ENCODE peak calls at places on chromosomes 6 and 20, in four cellular contexts. Y, S, L and Q are unnamed samples. For H3K27me3, the result is how much of the 10 kb centered on the place peaks cover.

GRCh38 chr6:73732845-73733675 is 37.1 kb downstream of the CD109 start:
- DNase-seq in S (peak), Y (peak), L (peak), Q (peak)

GRCh38 chr6:11350294-11350693 is 117.8 kb upstream of the NEDD9 start:
- DNase-seq in Y (no peak), S (no peak), L (peak), Q (no peak)

GRCh38 chr6:157537518-157537917 is 156.5 kb downstream of the ZDHHC14 start:
- DNase-seq in S (no peak), Y (no peak), L (peak), Q (no peak)

GRCh38 chr20:41854765-41855164 is 236.6 kb upstream of the CHD6 start:
- DNase-seq in L (no peak), Y (no peak), S (no peak), Q (peak)

GRCh38 chr6:122381494-122382083 is 17.9 kb upstream of the HSF2 start:
- DNase-seq in L (peak), Y (peak), S (peak), Q (peak)

GRCh38 chr6:133241901-133242760 is 974 bp downstream of the EYA4 start:
- DNase-seq in S (no peak), L (peak), Y (peak), Q (no peak)

GRCh38 chr6:163249651-163250101 is 164.8 kb upstream of the QKI start:
- DNase-seq in Y (no peak), S (no peak), L (no peak), Q (no peak)

GRCh38 chr6:21317634-21318033 is 275.9 kb upstream of the SOX4 start:
- DNase-seq in L (no peak), Y (no peak), S (no peak), Q (no peak)

GRCh38 chr6:147400968-147401367 is 107.5 kb upstream of the SAMD5 start:
- DNase-seq in L (no peak), Y (no peak), S (no peak), Q (no peak)

GRCh38 chr6:2231438-2231837 is 14.0 kb downstream of the GMDS start:
- DNase-seq in L (peak), S (no peak), Y (no peak), Q (no peak)

GRCh38 chr20:24949756-24950127 is 673 bp downstream of the CST7 start:
- DNase-seq in L (no peak), Y (no peak), S (no peak), Q (no peak)

GRCh38 chr20:51416532-51417244 is 125.8 kb downstream of the NFATC2 start:
- DNase-seq in S (no peak), Y (no peak), L (no peak), Q (no peak)

GRCh38 chr6:31079656-31080261 is 32.6 kb downstream of the C6orf15 start:
- DNase-seq in S (peak), L (peak), Y (peak), Q (peak)

GRCh38 chr6:110055387-110055735 is 77.2 kb downstream of the GPR6 start:
- DNase-seq in Y (no peak), S (no peak), L (no peak), Q (peak)

GRCh38 chr6:136846046-136846445 is 23.7 kb downstream of the PEX7 start:
- DNase-seq in Y (no peak), L (peak), S (peak), Q (peak)

GRCh38 chr6:52115145-52115741 is 27.8 kb upstream of the PKHD1 start:
- DNase-seq in Y (no peak), L (no peak), S (no peak), Q (no peak)

GRCh38 chr20:63168861-63169260 is 47.1 kb downstream of the YTHDF1 start:
- DNase-seq in S (no peak), Y (no peak), L (no peak), Q (no peak)

GRCh38 chr20:58192567-58192966 is 35.9 kb downstream of the ANKRD60 start:
- DNase-seq in S (peak), Y (no peak), L (no peak), Q (no peak)

GRCh38 chr20:63955281-63955845 is 853 bp downstream of the UCKL1 start:
- DNase-seq in Y (no peak), L (no peak), S (no peak), Q (peak)

GRCh38 chr20:50267866-50268219 is 77.2 kb downstream of the CEBPB start:
- DNase-seq in S (no peak), L (no peak), Y (no peak), Q (no peak)
- H3K27me3 ChIP-seq in S (under half), L (under half), Y (under half), Q (under half)

GRCh38 chr6:340991-341827 is 48.9 kb downstream of the DUSP22 start:
- DNase-seq in L (no peak), S (no peak), Y (peak), Q (no peak)

GRCh38 chr6:342832-343179 is 48.7 kb upstream of the IRF4 start:
- DNase-seq in Y (no peak), S (no peak), L (no peak), Q (no peak)

GRCh38 chr6:343226-343935 is 48.2 kb upstream of the IRF4 start:
- DNase-seq in L (no peak), S (no peak), Y (no peak), Q (no peak)

GRCh38 chr6:340181-340955 is 48.1 kb downstream of the DUSP22 start:
- DNase-seq in Y (no peak), S (no peak), L (no peak), Q (no peak)

DNA sequence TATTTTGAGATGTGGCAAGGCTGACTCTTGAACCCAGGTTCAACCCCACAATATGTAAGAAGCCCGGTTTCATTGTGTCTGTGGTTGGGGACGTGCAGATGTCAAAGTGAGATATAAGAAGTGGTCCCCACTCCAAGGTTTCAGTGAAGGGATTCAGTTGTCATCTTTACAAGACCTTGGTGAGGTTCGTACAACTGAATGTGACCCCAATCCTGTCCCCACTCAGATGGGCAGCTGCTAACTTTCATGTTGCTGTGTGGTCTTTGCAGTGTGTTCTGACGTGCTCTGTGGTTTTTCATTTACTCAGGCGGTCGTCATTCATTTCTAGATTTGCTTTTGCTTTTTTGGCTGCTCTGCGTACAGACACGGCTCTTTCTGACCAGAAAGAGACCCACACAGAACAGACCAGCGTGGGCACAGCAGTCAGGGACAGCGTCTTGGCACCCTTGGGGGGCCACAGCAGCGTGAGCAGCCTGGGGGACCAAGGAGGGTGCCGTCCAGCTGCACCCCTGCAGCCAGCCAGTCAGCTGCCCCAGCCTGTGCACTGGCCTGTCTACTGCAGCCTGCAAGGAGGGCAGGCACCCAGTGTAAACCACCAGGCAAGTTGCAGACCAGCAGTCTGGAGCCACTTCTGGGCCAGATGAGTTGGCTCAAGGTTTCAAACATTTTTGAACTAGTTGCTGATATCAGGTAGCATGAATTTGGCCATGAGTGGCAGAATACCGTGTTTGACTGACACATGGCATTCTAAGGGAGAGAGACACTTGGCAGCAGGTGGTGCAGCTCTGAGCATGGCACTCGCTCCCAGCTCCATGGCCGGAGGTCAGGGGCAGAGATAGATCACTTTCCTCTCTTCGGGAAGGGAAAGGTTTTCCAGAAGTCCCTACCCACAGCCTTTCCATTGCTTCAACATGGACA is 49.4 kb upstream of the IRF4 start:
- DNase-seq in Y (no peak), S (no peak), L (no peak), Q (no peak)
- H3K27me3 ChIP-seq in Y (under half), S (under half), L (under half), Q (under half)

GRCh38 chr20:49484180-49485140 is 2.0 kb upstream of the KCNB1 start:
- DNase-seq in Y (peak), S (peak), L (peak), Q (peak)

GRCh38 chr20:49486064-49486463 is 3.6 kb upstream of the KCNB1 start:
- DNase-seq in L (no peak), Y (no peak), S (no peak), Q (no peak)

GRCh38 chr20:49483706-49484101 is 1.2 kb upstream of the KCNB1 start:
- DNase-seq in L (no peak), Y (no peak), S (no peak), Q (no peak)

GRCh38 chr20:49483018-49483705 is 694 bp upstream of the KCNB1 start:
- DNase-seq in L (no peak), Y (no peak), S (no peak), Q (no peak)

GRCh38 chr20:49485563-49485962 is 3.1 kb upstream of the KCNB1 start:
- DNase-seq in Y (no peak), L (no peak), S (no peak), Q (no peak)
- H3K27me3 ChIP-seq in Y (under half), L (half or more), S (under half), Q (under half)

GRCh38 chr20:61453219-61453618 is 201.2 kb downstream of the CDH4 start:
- DNase-seq in S (no peak), L (no peak), Y (no peak), Q (no peak)

GRCh38 chr20:61449916-61450315 is 197.9 kb downstream of the CDH4 start:
- DNase-seq in L (peak), S (no peak), Y (no peak), Q (no peak)

GRCh38 chr20:61450549-61450948 is 198.5 kb downstream of the CDH4 start:
- DNase-seq in L (no peak), S (no peak), Y (no peak), Q (no peak)

GRCh38 chr20:61451009-61451408 is 198.9 kb downstream of the CDH4 start:
- DNase-seq in L (no peak), Y (no peak), S (no peak), Q (no peak)

DNA sequence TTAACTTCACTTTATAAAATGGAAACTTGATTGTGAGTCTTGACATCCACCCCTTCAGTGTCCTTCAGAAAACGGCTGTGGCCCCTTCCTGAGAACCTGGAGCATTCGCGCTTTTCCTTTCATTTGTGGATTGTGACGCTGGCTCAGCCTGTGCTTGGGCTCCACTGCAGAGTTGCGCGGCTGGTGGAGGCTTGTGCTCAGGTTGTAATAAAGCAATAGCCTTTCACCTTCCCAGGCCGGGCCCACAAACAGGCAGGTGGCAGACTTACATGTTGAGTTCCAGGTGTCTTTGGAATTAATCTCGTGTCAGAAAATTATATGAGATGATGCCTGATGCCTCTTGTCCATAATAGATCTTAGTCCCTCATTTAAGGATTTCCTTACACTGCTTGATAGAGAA is 199.9 kb downstream of the CDH4 start:
- DNase-seq in S (no peak), Y (no peak), L (no peak), Q (no peak)
- H3K27me3 ChIP-seq in S (under half), Y (under half), L (under half), Q (under half)

GRCh38 chr6:40816601-40817000 is 222.4 kb downstream of the UNC5CL start:
- DNase-seq in S (no peak), Y (no peak), L (no peak), Q (no peak)
- H3K27me3 ChIP-seq in S (under half), Y (under half), L (under half), Q (under half)

GRCh38 chr20:22452442-22453011 is 131.8 kb downstream of the FOXA2 start:
- DNase-seq in S (no peak), Y (no peak), L (no peak), Q (peak)

GRCh38 chr20:22455259-22455658 is 129.1 kb downstream of the FOXA2 start:
- DNase-seq in S (no peak), L (no peak), Y (no peak), Q (no peak)

GRCh38 chr20:22456109-22456508 is 128.3 kb downstream of the FOXA2 start:
- DNase-seq in Y (no peak), S (no peak), L (no peak), Q (no peak)

GRCh38 chr20:22450540-22450939 is 133.8 kb downstream of the FOXA2 start:
- DNase-seq in Y (no peak), L (no peak), S (no peak), Q (peak)

DNA sequence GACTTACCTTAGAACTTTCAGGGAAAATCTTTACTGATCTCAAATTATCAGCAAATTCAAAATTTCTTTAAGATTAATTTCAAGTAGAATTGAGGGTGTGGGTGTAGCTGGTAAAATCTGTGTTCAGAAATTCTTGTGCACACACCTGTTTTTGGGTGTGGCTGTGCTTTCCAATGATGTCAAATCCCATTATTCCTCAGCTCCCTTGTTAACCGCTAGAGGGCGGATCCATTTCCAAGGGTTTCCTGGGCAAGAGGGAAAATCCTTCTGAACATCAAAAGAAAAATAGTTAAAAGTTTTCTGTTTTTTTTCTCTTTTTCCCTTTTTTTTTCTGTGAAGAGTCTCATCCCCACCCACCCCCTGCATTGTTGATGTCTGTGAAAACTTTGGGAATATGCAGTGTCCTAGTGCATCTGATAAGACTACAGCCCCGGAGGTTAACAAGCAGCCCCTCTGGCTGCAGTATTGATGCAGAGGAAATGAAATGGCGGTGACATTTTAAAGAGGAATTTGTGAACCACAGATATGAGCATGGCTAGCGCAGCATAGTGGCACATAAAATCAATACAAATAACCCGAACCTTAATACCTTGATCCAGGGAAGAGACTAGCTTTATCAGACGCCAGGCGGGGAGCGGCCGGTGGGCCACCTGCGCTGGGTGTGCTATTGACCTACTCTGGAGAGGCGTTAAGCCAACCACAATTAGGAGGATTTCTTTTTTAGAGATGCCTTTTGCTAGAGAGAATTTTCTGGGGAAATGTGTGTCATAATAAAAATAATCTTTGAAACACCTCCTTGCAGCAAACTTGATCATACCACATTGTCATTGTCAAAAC is 130.9 kb downstream of the FOXA2 start:
- DNase-seq in Y (no peak), S (no peak), L (no peak), Q (peak)
- H3K27me3 ChIP-seq in Y (under half), S (under half), L (under half), Q (under half)